ENCODE peak calls at places on chromosomes 4 and X, in eight cellular contexts. One of them, this sample, is unnamed.

GRCh38 chr4:164345756-164346155 is 408.2 kb upstream of the SMIM31 start:
- DNase-seq in gastrocnemius medialis: no peak
- DNase-seq in activated B cell treated with CpG ODN at 0.5 μM for 24 hours: no peak
- DNase-seq in ovary: no peak
- DNase-seq in GM23338: no peak
- DNase-seq in kidney epithelial cell: no peak
- DNase-seq in IMR-90: peak; percentile 11
- DNase-seq in AG09309: no peak
- DNase-seq in this sample: no peak

GRCh38 chr4:70746179-70746839 is 24.5 kb downstream of the RUFY3 start:
- DNase-seq in GM23338: no peak
- DNase-seq in gastrocnemius medialis: no peak
- DNase-seq in activated B cell treated with CpG ODN at 0.5 μM for 24 hours: no peak
- DNase-seq in IMR-90: peak; percentile 70
- DNase-seq in ovary: no peak
- DNase-seq in kidney epithelial cell: no peak
- DNase-seq in AG09309: no peak
- DNase-seq in this sample: no peak

GRCh38 chr4:96913437-96914075 is 1073.7 kb downstream of the PDHA2 start:
- DNase-seq in activated B cell treated with CpG ODN at 0.5 μM for 24 hours: no peak
- DNase-seq in gastrocnemius medialis: no peak
- DNase-seq in ovary: no peak
- DNase-seq in GM23338: no peak
- DNase-seq in kidney epithelial cell: peak; percentile 2
- DNase-seq in IMR-90: no peak
- DNase-seq in AG09309: no peak
- DNase-seq in this sample: no peak

GRCh38 chrX:25701876-25702275 is 436.3 kb upstream of the MAGEB18 start:
- DNase-seq in activated B cell treated with CpG ODN at 0.5 μM for 24 hours: no peak
- DNase-seq in AG09309: no peak
- DNase-seq in gastrocnemius medialis: no peak
- DNase-seq in kidney epithelial cell: no peak
- DNase-seq in GM23338: no peak
- DNase-seq in ovary: no peak
- DNase-seq in IMR-90: no peak
- DNase-seq in this sample: no peak

GRCh38 chrX:104510801-104511200 is 55.2 kb upstream of the IL1RAPL2 start:
- DNase-seq in ovary: no peak
- DNase-seq in kidney epithelial cell: no peak
- DNase-seq in gastrocnemius medialis: no peak
- DNase-seq in GM23338: no peak
- DNase-seq in AG09309: no peak
- DNase-seq in activated B cell treated with CpG ODN at 0.5 μM for 24 hours: no peak
- DNase-seq in IMR-90: no peak
- DNase-seq in this sample: no peak

GRCh38 chrX:12975999-12976558 is 1.2 kb downstream of the TMSB4X start:
- DNase-seq in activated B cell treated with CpG ODN at 0.5 μM for 24 hours: no peak
- DNase-seq in kidney epithelial cell: no peak
- DNase-seq in AG09309: no peak
- DNase-seq in GM23338: peak; percentile 44
- DNase-seq in gastrocnemius medialis: no peak
- DNase-seq in ovary: peak; percentile 56
- DNase-seq in IMR-90: peak; percentile 36
- DNase-seq in this sample: no peak

GRCh38 chr4:1686440-1687036 is 2.4 kb upstream of the FAM53A start:
- DNase-seq in gastrocnemius medialis: no peak
- DNase-seq in GM23338: no peak
- DNase-seq in IMR-90: no peak
- DNase-seq in ovary: no peak
- DNase-seq in AG09309: no peak
- DNase-seq in activated B cell treated with CpG ODN at 0.5 μM for 24 hours: no peak
- DNase-seq in kidney epithelial cell: no peak
- DNase-seq in this sample: no peak

GRCh38 chr4:118173956-118174355 is 139.7 kb downstream of the NDST3 start:
- DNase-seq in activated B cell treated with CpG ODN at 0.5 μM for 24 hours: no peak
- DNase-seq in kidney epithelial cell: no peak
- DNase-seq in GM23338: no peak
- DNase-seq in ovary: no peak
- DNase-seq in AG09309: peak; percentile 51
- DNase-seq in IMR-90: peak; percentile 96
- DNase-seq in gastrocnemius medialis: no peak
- DNase-seq in this sample: no peak

GRCh38 chr4:140448830-140449229 is 21.4 kb upstream of the CLGN start:
- DNase-seq in activated B cell treated with CpG ODN at 0.5 μM for 24 hours: no peak
- DNase-seq in kidney epithelial cell: no peak
- DNase-seq in gastrocnemius medialis: no peak
- DNase-seq in IMR-90: no peak
- DNase-seq in ovary: no peak
- DNase-seq in GM23338: no peak
- DNase-seq in AG09309: no peak
- DNase-seq in this sample: no peak

GRCh38 chr4:161663844-161664243 is 500.0 kb downstream of the FSTL5 start:
- DNase-seq in gastrocnemius medialis: no peak
- DNase-seq in kidney epithelial cell: no peak
- DNase-seq in IMR-90: no peak
- DNase-seq in activated B cell treated with CpG ODN at 0.5 μM for 24 hours: no peak
- DNase-seq in ovary: no peak
- DNase-seq in GM23338: no peak
- DNase-seq in AG09309: no peak
- DNase-seq in this sample: no peak

GRCh38 chr4:110231869-110232268 is 33.5 kb upstream of the ELOVL6 start:
- DNase-seq in AG09309: no peak
- DNase-seq in GM23338: no peak
- DNase-seq in kidney epithelial cell: no peak
- DNase-seq in activated B cell treated with CpG ODN at 0.5 μM for 24 hours: no peak
- DNase-seq in IMR-90: no peak
- DNase-seq in ovary: no peak
- DNase-seq in gastrocnemius medialis: no peak
- DNase-seq in this sample: no peak

GRCh38 chr4:151541438-151542071 is 132.6 kb downstream of the FHIP1A start:
- DNase-seq in activated B cell treated with CpG ODN at 0.5 μM for 24 hours: no peak
- DNase-seq in AG09309: peak; percentile 49
- DNase-seq in ovary: no peak
- DNase-seq in IMR-90: peak; percentile 58
- DNase-seq in kidney epithelial cell: no peak
- DNase-seq in GM23338: no peak
- DNase-seq in gastrocnemius medialis: no peak
- DNase-seq in this sample: no peak

GRCh38 chrX:107561468-107562215 is 66.7 kb upstream of the PRPS1 start:
- DNase-seq in kidney epithelial cell: no peak
- DNase-seq in GM23338: peak; percentile 83
- DNase-seq in ovary: no peak
- DNase-seq in IMR-90: peak; percentile 35
- DNase-seq in gastrocnemius medialis: no peak
- DNase-seq in AG09309: no peak
- DNase-seq in activated B cell treated with CpG ODN at 0.5 μM for 24 hours: no peak
- DNase-seq in this sample: no peak

DNA sequence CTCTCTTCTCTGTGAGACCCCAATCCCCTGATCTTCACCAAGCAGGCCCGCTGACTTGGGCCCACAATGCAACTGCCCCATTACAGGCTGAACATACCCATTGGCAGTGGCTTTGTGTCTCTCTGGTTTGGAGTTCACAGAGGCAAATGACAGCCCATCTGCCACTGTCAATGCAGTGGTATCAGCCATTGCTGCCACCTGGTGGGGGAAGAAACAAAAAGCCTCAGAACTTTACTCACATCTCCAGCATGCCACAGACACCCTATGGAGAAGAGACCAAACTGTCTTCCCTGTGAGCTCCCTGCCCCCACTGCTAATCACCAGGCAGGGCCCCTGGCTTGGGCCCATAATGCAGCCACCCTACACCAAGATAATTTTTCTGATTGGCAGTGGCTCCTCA is 729.3 kb upstream of the ACTRT1 start:
- DNase-seq in IMR-90: no peak
- DNase-seq in ovary: no peak
- DNase-seq in kidney epithelial cell: no peak
- DNase-seq in activated B cell treated with CpG ODN at 0.5 μM for 24 hours: no peak
- DNase-seq in AG09309: no peak
- DNase-seq in GM23338: peak; percentile 59
- DNase-seq in gastrocnemius medialis: no peak
- DNase-seq in this sample: peak; percentile 49
- TF ChIP-seq CTCF in IMR-90: no peak
- TF ChIP-seq CTCF in ovary: no peak
- TF ChIP-seq CTCF in kidney epithelial cell: peak; percentile 28
- TF ChIP-seq CTCF in activated B cell treated with CpG ODN at 0.5 μM for 24 hours: no peak
- TF ChIP-seq CTCF in AG09309: no peak
- TF ChIP-seq CTCF in GM23338: peak; percentile 42
- TF ChIP-seq CTCF in gastrocnemius medialis: no peak
- TF ChIP-seq CTCF in this sample: peak; percentile 23

GRCh38 chr4:127936974-127937373 is 28.0 kb downstream of the MFSD8 start:
- DNase-seq in ovary: no peak
- DNase-seq in AG09309: peak; percentile 14
- DNase-seq in IMR-90: peak; percentile 30
- DNase-seq in kidney epithelial cell: no peak
- DNase-seq in gastrocnemius medialis: no peak
- DNase-seq in activated B cell treated with CpG ODN at 0.5 μM for 24 hours: no peak
- DNase-seq in GM23338: no peak
- DNase-seq in this sample: no peak
- TF ChIP-seq CTCF in ovary: no peak
- TF ChIP-seq CTCF in AG09309: no peak
- TF ChIP-seq CTCF in IMR-90: no peak
- TF ChIP-seq CTCF in kidney epithelial cell: no peak
- TF ChIP-seq CTCF in gastrocnemius medialis: no peak
- TF ChIP-seq CTCF in activated B cell treated with CpG ODN at 0.5 μM for 24 hours: no peak
- TF ChIP-seq CTCF in GM23338: no peak
- TF ChIP-seq CTCF in this sample: no peak

DNA sequence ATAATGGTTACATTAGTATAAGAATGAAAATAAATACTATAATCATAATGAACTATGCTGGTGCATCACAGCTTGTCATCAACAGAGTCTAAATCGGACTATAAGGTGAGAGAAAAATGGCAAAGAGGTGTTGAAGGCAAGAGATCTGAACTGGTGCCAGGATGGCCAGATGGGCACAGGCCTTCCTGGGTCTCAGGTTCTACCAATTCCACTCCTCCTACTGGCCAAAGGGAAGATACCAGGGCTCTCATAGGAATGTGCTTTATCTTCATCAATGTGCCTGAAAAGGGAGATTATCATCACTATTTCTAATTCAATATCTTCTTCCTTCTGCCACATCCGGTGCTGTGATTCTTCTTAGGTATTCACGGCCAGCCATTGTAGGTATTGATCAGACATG is 107.6 kb downstream of the GASK1B start:
- DNase-seq in gastrocnemius medialis: no peak
- DNase-seq in GM23338: peak; percentile 26
- DNase-seq in activated B cell treated with CpG ODN at 0.5 μM for 24 hours: no peak
- DNase-seq in AG09309: no peak
- DNase-seq in kidney epithelial cell: no peak
- DNase-seq in ovary: no peak
- DNase-seq in IMR-90: no peak
- DNase-seq in this sample: no peak
- TF ChIP-seq CTCF in gastrocnemius medialis: no peak
- TF ChIP-seq CTCF in GM23338: peak; percentile 29
- TF ChIP-seq CTCF in activated B cell treated with CpG ODN at 0.5 μM for 24 hours: no peak
- TF ChIP-seq CTCF in AG09309: no peak
- TF ChIP-seq CTCF in kidney epithelial cell: no peak
- TF ChIP-seq CTCF in ovary: no peak
- TF ChIP-seq CTCF in IMR-90: no peak
- TF ChIP-seq CTCF in this sample: peak; percentile 30

GRCh38 chrX:38335382-38335781 is 8.1 kb upstream of the RPGR start:
- DNase-seq in kidney epithelial cell: no peak
- DNase-seq in IMR-90: no peak
- DNase-seq in gastrocnemius medialis: no peak
- DNase-seq in activated B cell treated with CpG ODN at 0.5 μM for 24 hours: no peak
- DNase-seq in GM23338: no peak
- DNase-seq in AG09309: no peak
- DNase-seq in ovary: no peak
- DNase-seq in this sample: no peak
- TF ChIP-seq CTCF in kidney epithelial cell: no peak
- TF ChIP-seq CTCF in IMR-90: peak; percentile 13
- TF ChIP-seq CTCF in gastrocnemius medialis: no peak
- TF ChIP-seq CTCF in activated B cell treated with CpG ODN at 0.5 μM for 24 hours: no peak
- TF ChIP-seq CTCF in GM23338: no peak
- TF ChIP-seq CTCF in AG09309: peak; percentile 11
- TF ChIP-seq CTCF in ovary: no peak
- TF ChIP-seq CTCF in this sample: no peak

GRCh38 chr4:143397335-143397734 is 60.7 kb downstream of the GAB1 start:
- DNase-seq in kidney epithelial cell: no peak
- DNase-seq in GM23338: no peak
- DNase-seq in gastrocnemius medialis: no peak
- DNase-seq in ovary: no peak
- DNase-seq in activated B cell treated with CpG ODN at 0.5 μM for 24 hours: no peak
- DNase-seq in AG09309: no peak
- DNase-seq in IMR-90: peak; percentile 82
- DNase-seq in this sample: no peak

GRCh38 chr4:143396695-143397094 is 60.0 kb downstream of the GAB1 start:
- DNase-seq in kidney epithelial cell: no peak
- DNase-seq in ovary: no peak
- DNase-seq in AG09309: no peak
- DNase-seq in IMR-90: peak; percentile 40
- DNase-seq in activated B cell treated with CpG ODN at 0.5 μM for 24 hours: no peak
- DNase-seq in gastrocnemius medialis: no peak
- DNase-seq in GM23338: peak; percentile 32
- DNase-seq in this sample: no peak

GRCh38 chr4:143400082-143400481 is 63.4 kb downstream of the GAB1 start:
- DNase-seq in IMR-90: no peak
- DNase-seq in kidney epithelial cell: no peak
- DNase-seq in ovary: no peak
- DNase-seq in activated B cell treated with CpG ODN at 0.5 μM for 24 hours: no peak
- DNase-seq in AG09309: no peak
- DNase-seq in GM23338: no peak
- DNase-seq in gastrocnemius medialis: no peak
- DNase-seq in this sample: no peak

GRCh38 chr4:143397887-143398286 is 61.2 kb downstream of the GAB1 start:
- DNase-seq in ovary: no peak
- DNase-seq in kidney epithelial cell: no peak
- DNase-seq in activated B cell treated with CpG ODN at 0.5 μM for 24 hours: no peak
- DNase-seq in IMR-90: peak; percentile 82
- DNase-seq in gastrocnemius medialis: no peak
- DNase-seq in AG09309: no peak
- DNase-seq in GM23338: no peak
- DNase-seq in this sample: no peak

GRCh38 chr4:143399113-143399949 is 62.7 kb downstream of the GAB1 start:
- DNase-seq in activated B cell treated with CpG ODN at 0.5 μM for 24 hours: no peak
- DNase-seq in AG09309: no peak
- DNase-seq in kidney epithelial cell: no peak
- DNase-seq in gastrocnemius medialis: no peak
- DNase-seq in ovary: no peak
- DNase-seq in IMR-90: peak; percentile 21
- DNase-seq in GM23338: peak; percentile 80
- DNase-seq in this sample: no peak
- TF ChIP-seq CTCF in activated B cell treated with CpG ODN at 0.5 μM for 24 hours: no peak
- TF ChIP-seq CTCF in AG09309: peak; percentile 69
- TF ChIP-seq CTCF in kidney epithelial cell: peak; percentile 74
- TF ChIP-seq CTCF in gastrocnemius medialis: peak; percentile 69
- TF ChIP-seq CTCF in ovary: peak; percentile 50
- TF ChIP-seq CTCF in IMR-90: peak; percentile 48
- TF ChIP-seq CTCF in GM23338: peak; percentile 87
- TF ChIP-seq CTCF in this sample: peak; percentile 84

GRCh38 chr4:124085561-124086180 is 626.9 kb downstream of the ANKRD50 start:
- DNase-seq in AG09309: no peak
- DNase-seq in IMR-90: no peak
- DNase-seq in kidney epithelial cell: no peak
- DNase-seq in GM23338: peak; percentile 3
- DNase-seq in activated B cell treated with CpG ODN at 0.5 μM for 24 hours: no peak
- DNase-seq in gastrocnemius medialis: no peak
- DNase-seq in ovary: no peak
- DNase-seq in this sample: no peak

GRCh38 chr4:124079174-124079780 is 633.3 kb downstream of the ANKRD50 start:
- DNase-seq in GM23338: no peak
- DNase-seq in ovary: no peak
- DNase-seq in AG09309: no peak
- DNase-seq in activated B cell treated with CpG ODN at 0.5 μM for 24 hours: no peak
- DNase-seq in kidney epithelial cell: no peak
- DNase-seq in gastrocnemius medialis: no peak
- DNase-seq in IMR-90: peak; percentile 66
- DNase-seq in this sample: no peak

GRCh38 chr4:124083706-124084105 is 628.8 kb downstream of the ANKRD50 start:
- DNase-seq in ovary: no peak
- DNase-seq in IMR-90: no peak
- DNase-seq in activated B cell treated with CpG ODN at 0.5 μM for 24 hours: no peak
- DNase-seq in gastrocnemius medialis: no peak
- DNase-seq in GM23338: no peak
- DNase-seq in AG09309: no peak
- DNase-seq in kidney epithelial cell: no peak
- DNase-seq in this sample: no peak
- TF ChIP-seq CTCF in ovary: no peak
- TF ChIP-seq CTCF in IMR-90: no peak
- TF ChIP-seq CTCF in activated B cell treated with CpG ODN at 0.5 μM for 24 hours: no peak
- TF ChIP-seq CTCF in gastrocnemius medialis: no peak
- TF ChIP-seq CTCF in GM23338: no peak
- TF ChIP-seq CTCF in AG09309: no peak
- TF ChIP-seq CTCF in kidney epithelial cell: no peak
- TF ChIP-seq CTCF in this sample: no peak